ENCODE peak calls at places on chromosomes 11 and 22, in seven cellular contexts. C is suprapubic skin, U is HepG2, L is K562, K is A549, E is ovary, Y is sigmoid colon. N is an unnamed sample.

GRCh38 chr11:64081663-64082442 is 46.1 kb downstream of the FLRT1 start:
- DNase-seq in C (no peak), U (no peak), L (no peak), K (no peak), E (no peak), Y (no peak), N (no peak)

GRCh38 chr11:64299847-64300648 is at the start of gene CATSPERZ:
- DNase-seq in C (no peak), U (no peak), L (no peak), K (no peak), E (no peak), Y (no peak), N (no peak)

GRCh38 chr11:68678031-68678441 is 6.3 kb upstream of the GAL start:
- DNase-seq in C (peak; percentile 74), U (no peak), L (no peak), K (no peak), E (no peak), Y (peak; percentile 55), N (no peak)

GRCh38 chr22:25567305-25567704 is 2.8 kb downstream of the GRK3 start:
- DNase-seq in C (no peak), U (no peak), L (peak; percentile 17), K (no peak), E (no peak), Y (no peak), N (no peak)

GRCh38 chr11:47161134-47161854 is 15.4 kb downstream of the ARFGAP2 start:
- DNase-seq in C (no peak), U (peak; percentile 63), L (peak; percentile 86), K (peak; percentile 75), E (peak; percentile 60), Y (peak; percentile 81), N (peak; percentile 43)

GRCh38 chr11:25566298-25567200 is 765.4 kb upstream of the ANO3 start:
- DNase-seq in C (no peak), U (no peak), L (no peak), K (no peak), E (peak; percentile 46), Y (peak; percentile 64), N (peak; percentile 69)

GRCh38 chr11:126588630-126589491 is 233.4 kb downstream of the ST3GAL4 start:
- DNase-seq in C (no peak), U (no peak), L (no peak), K (no peak), E (no peak), Y (no peak), N (no peak)

GRCh38 chr11:697811-698311 is 2.2 kb downstream of the TMEM80 start:
- DNase-seq in C (no peak), U (no peak), L (peak; percentile 51), K (no peak), E (no peak), Y (no peak), N (no peak)

GRCh38 chr11:96056581-96056980 is 132.7 kb upstream of the MTMR2 start:
- DNase-seq in C (no peak), U (no peak), L (no peak), K (no peak), E (no peak), Y (no peak), N (no peak)

GRCh38 chr11:96055706-96056387 is 131.9 kb upstream of the MTMR2 start:
- DNase-seq in C (no peak), U (peak; percentile 7), L (peak; percentile 24), K (no peak), E (no peak), Y (no peak), N (no peak)

GRCh38 chr11:96051820-96052219 is 127.9 kb upstream of the MTMR2 start:
- DNase-seq in C (no peak), U (no peak), L (no peak), K (no peak), E (no peak), Y (no peak), N (no peak)

GRCh38 chr11:96052921-96053631 is 129.2 kb upstream of the MTMR2 start:
- DNase-seq in C (no peak), U (no peak), L (no peak), K (no peak), E (no peak), Y (no peak), N (no peak)

DNA sequence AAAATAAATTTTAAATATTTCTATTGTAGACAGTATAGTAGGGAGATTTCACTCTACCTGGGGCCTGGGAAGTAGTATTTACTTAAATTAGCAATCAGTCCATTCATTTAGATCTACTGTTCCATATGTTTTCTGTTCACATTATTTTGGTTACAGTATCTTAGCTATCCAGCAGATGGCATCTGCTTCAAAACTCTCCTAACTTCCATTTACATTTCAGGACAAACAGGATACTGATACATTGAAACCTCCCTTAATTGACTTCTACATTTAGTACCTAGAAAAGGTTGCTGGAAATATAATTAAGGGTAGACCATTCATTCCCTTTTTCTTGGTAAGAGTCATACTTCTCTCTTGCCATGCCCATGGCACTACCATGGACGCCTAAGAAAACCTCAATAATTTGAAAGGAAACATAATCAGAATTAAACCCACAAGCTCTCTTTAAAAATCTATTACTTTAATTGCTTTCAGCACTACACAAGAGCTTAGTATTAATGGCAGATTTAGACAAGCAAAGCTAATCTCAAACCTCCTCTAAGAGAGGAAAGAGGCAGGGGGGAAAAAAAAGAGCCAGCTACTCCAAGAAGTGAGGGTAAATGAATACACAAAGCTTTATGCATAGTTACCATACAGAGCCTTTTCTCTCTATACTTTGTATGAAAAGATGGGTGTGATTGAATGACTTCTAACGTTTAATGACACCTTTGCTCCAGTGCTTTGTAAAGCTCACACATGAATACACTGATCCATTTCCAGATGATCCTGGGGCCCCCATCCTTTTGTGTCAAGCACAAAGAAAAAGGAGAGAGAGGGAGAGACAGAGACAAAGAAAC is 131.2 kb upstream of the MTMR2 start:
- DNase-seq in C (no peak), U (peak; percentile 44), L (peak; percentile 43), K (peak; percentile 26), E (no peak), Y (no peak), N (no peak)
- TF ChIP-seq EP300 in C (no peak), U (no peak), L (no peak), K (no peak), E (no peak), Y (no peak), N (no peak)

DNA sequence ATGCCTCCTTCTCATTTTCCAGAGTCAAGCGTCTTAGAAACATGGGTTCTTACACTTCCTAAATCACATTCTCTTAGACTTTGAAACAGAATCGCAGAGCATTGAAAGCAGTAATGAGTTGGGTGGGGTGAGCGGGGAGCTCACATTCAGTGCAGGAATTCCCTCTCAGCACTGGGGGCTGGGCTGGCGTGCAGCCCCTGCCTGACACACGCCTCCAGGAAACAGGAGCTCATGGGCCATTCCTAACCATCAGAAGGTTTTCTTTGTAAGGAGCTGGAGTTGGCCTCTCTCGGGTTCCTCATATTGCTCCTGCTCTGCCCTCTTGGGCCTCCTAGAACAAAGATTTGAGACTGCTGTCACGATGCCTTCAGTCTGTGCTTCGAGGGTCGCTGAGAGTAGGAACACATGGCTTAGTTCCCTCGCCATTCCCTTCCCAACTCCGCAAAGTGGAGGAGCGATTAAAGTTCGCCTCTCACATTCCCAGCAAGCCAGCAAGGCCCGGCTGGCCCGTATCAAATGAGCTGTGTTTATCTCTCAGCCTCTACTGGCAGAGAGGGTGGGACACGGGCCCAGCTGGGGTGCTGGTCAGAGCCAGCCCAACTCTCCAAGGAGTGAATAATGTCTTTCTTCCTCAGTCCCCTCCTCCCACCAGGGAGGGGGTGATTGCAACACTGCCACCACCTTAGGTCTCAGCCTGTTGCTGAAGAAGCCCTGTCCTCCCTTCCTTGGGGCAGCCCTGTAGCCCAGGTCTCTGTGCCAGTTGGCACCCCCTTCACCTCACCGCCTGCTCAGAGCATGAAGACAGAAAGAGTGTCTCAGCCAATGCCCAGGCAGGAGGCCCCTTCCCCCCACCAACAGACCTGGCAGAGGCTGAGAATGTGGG is 10.4 kb downstream of the CHRDL2 start:
- DNase-seq in C (no peak), U (no peak), L (no peak), K (no peak), E (peak; percentile 80), Y (peak; percentile 97), N (no peak)
- TF ChIP-seq EP300 in C (no peak), U (no peak), L (no peak), K (no peak), E (no peak), Y (no peak), N (peak; percentile 65)

GRCh38 chr22:18031670-18032454 is 7.5 kb upstream of the MICAL3 start:
- DNase-seq in C (no peak), U (no peak), L (no peak), K (peak; percentile 80), E (no peak), Y (peak; percentile 85), N (no peak)

GRCh38 chr22:18034076-18034475 is 9.7 kb upstream of the MICAL3 start:
- DNase-seq in C (no peak), U (no peak), L (no peak), K (no peak), E (no peak), Y (no peak), N (no peak)

GRCh38 chr22:18033204-18033998 is 9.0 kb upstream of the MICAL3 start:
- DNase-seq in C (no peak), U (no peak), L (no peak), K (no peak), E (no peak), Y (no peak), N (no peak)

GRCh38 chr22:18029686-18030267 is 5.4 kb upstream of the MICAL3 start:
- DNase-seq in C (no peak), U (no peak), L (no peak), K (no peak), E (no peak), Y (no peak), N (no peak)

DNA sequence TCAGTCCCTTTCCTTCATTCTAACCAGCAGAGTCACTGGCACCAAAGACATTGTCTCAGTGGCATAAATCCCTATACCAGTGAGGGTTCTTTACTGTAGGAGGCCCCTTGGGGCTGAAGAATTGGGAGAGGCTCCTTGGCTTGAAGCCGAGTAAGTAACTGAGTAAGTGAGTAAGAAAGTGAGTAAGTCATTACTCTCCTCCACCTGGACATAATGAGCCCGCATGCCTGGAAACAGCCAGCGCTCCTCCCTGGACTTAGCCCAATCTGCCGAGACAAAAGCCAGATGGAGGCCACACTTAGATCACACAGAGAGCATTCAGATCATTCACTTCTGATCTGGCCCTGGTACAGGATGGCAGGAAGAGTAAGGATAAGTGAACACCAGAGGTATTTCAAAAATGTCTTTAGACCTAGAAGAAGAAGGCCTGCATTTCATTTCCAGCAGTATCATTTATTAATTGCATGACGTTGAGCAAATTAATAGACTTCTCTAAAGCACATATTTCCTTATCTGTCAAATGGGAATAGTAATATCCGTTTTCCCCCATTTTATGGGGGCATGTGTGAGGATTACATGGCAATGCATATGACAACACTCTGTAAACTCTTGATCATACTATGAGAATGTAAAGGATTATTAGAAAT is 8.2 kb upstream of the MICAL3 start:
- DNase-seq in C (no peak), U (no peak), L (no peak), K (peak; percentile 48), E (no peak), Y (no peak), N (no peak)
- TF ChIP-seq EP300 in C (no peak), U (no peak), L (no peak), K (no peak), E (no peak), Y (no peak), N (no peak)

DNA sequence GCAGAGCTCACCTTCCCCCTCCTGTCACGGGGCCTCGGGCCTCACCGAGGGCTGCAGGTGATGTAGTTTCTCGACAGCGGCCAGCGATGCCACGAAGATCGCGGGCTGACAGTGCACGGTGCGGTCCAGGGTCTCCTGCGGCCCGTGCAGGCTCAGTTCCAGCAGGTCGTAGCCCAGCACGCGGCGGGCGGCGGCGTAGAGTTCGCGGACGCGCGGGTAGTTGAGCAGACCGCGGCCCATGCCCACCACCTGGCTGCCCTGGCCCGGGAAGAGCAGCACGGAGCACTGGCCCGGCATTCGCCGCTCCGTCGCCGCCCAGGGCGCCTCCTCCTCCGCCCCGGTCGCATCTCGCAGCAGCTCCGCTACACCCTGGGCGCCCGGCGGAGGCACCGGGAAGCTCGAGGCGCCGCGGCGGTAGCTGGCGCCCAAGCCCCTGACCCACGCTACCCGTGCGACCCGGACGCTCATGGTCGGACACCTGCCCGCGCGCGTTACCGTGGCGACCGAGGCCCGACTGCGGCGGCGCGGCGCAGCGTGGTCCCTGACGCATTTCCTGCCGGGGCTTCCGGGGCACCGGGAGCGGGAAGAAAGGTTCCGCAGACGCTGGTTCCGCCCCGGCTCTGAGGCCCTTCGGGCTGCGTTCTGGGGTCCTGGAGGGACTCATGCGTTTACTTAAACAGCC is at the start of gene MCAT:
- DNase-seq in C (peak; percentile 92), U (peak; percentile 61), L (peak; percentile 86), K (peak; percentile 74), E (peak; percentile 82), Y (peak; percentile 91), N (peak; percentile 74)
- TF ChIP-seq EP300 in C (no peak), U (peak; percentile 22), L (no peak), K (no peak), E (no peak), Y (no peak), N (peak; percentile 91)

N was measured in tibial nerve.